ENCODE peak calls at places on chromosomes 5 and 9, in five cellular contexts. P, Y, G, I and W are unnamed samples.

GRCh38 chr5:151150484-151151262 is 6.9 kb downstream of the ANXA6 start:
- DNase-seq in G (no peak), I (peak; percentile 42), Y (no peak), P (no peak), W (no peak)

GRCh38 chr9:108168451-108168850 is 678.9 kb upstream of the KLF4 start:
- DNase-seq in P (no peak), Y (no peak), G (no peak), I (no peak), W (no peak)

GRCh38 chr5:177495243-177496060 is 2.0 kb downstream of the PDLIM7 start:
- DNase-seq in G (no peak), P (peak; percentile 85), Y (peak; percentile 62), I (peak; percentile 48), W (no peak)

GRCh38 chr9:75997196-75997595 is 106.7 kb downstream of the PCSK5 start:
- DNase-seq in G (no peak), Y (no peak), P (no peak), I (no peak), W (no peak)

GRCh38 chr5:55451976-55452375 is 82.8 kb downstream of the PLPP1 start:
- DNase-seq in P (no peak), G (no peak), Y (no peak), I (no peak), W (no peak)

GRCh38 chr9:90916147-90916734 is 114.6 kb downstream of the SYK start:
- DNase-seq in G (no peak), P (no peak), Y (no peak), I (no peak), W (no peak)

GRCh38 chr5:136901-137300 is 44.9 kb downstream of the PLEKHG4B start:
- DNase-seq in I (no peak), P (no peak), Y (no peak), G (no peak), W (no peak)

GRCh38 chr9:133928248-133928764 is 63.8 kb downstream of the VAV2 start:
- DNase-seq in Y (no peak), P (no peak), I (no peak), G (no peak), W (no peak)

GRCh38 chr9:36803951-36804350 is 230.1 kb downstream of the PAX5 start:
- DNase-seq in Y (no peak), G (no peak), I (no peak), P (no peak), W (no peak)

GRCh38 chr9:17799383-17799782 is 220.5 kb downstream of the SH3GL2 start:
- DNase-seq in I (no peak), G (no peak), P (no peak), Y (no peak), W (no peak)

GRCh38 chr5:177967221-177967887 is 28.7 kb downstream of the PROP1 start:
- DNase-seq in P (no peak), I (no peak), G (no peak), Y (no peak), W (no peak)

GRCh38 chr9:76562511-76562911 is 103.5 kb downstream of the GCNT1 start:
- DNase-seq in Y (no peak), I (no peak), G (no peak), P (no peak), W (no peak)

GRCh38 chr5:55146543-55147151 is 13.3 kb upstream of the GPX8 start:
- DNase-seq in Y (peak; percentile 71), P (peak; percentile 80), G (peak; percentile 82), I (peak; percentile 60), W (peak; percentile 94)

GRCh38 chr5:6348476-6349000 is 29.8 kb downstream of the MED10 start:
- DNase-seq in G (no peak), I (no peak), Y (no peak), P (no peak), W (no peak)

GRCh38 chr9:127097683-127098082 is 24.8 kb downstream of the ANGPTL2 start:
- DNase-seq in G (no peak), I (no peak), P (no peak), Y (no peak), W (no peak)

GRCh38 chr5:57338068-57338848 is 144.4 kb downstream of the ACTBL2 start:
- DNase-seq in I (peak; percentile 33), G (peak; percentile 44), P (no peak), Y (peak; percentile 71), W (peak; percentile 63)

GRCh38 chr9:115340314-115340713 is 222.4 kb upstream of the TNC start:
- DNase-seq in P (no peak), Y (no peak), I (no peak), G (no peak), W (no peak)

GRCh38 chr5:94613583-94613982 is 4.8 kb downstream of the KIAA0825 start:
- DNase-seq in P (no peak), Y (peak; percentile 45), G (peak; percentile 33), I (peak; percentile 12), W (no peak)

GRCh38 chr5:143886621-143887301 is 74.8 kb downstream of the HMHB1 start:
- DNase-seq in P (no peak), G (no peak), I (peak; percentile 12), Y (no peak), W (no peak)

GRCh38 chr9:113654605-113655193 is 191.2 kb downstream of the RGS3 start:
- DNase-seq in P (no peak), Y (no peak), I (no peak), G (no peak), W (no peak)

GRCh38 chr9:83424831-83425230 is 113.4 kb downstream of the FRMD3 start:
- DNase-seq in P (no peak), I (no peak), G (no peak), Y (no peak), W (no peak)

GRCh38 chr5:180873628-180874520 is 12.8 kb upstream of the ZFP62 start:
- DNase-seq in G (no peak), P (no peak), I (no peak), Y (no peak), W (no peak)

GRCh38 chr5:36795366-36795765 is 81.2 kb upstream of the NIPBL start:
- DNase-seq in Y (no peak), I (no peak), G (no peak), P (no peak), W (no peak)

GRCh38 chr9:133023117-133023890 is 7.5 kb upstream of the GTF3C5 start:
- DNase-seq in G (no peak), I (no peak), Y (no peak), P (no peak), W (peak; percentile 16)

GRCh38 chr5:132094393-132095076 is 20.9 kb downstream of the CSF2 start:
- DNase-seq in P (no peak), G (no peak), Y (peak; percentile 25), I (no peak), W (peak; percentile 12)

GRCh38 chr5:170120576-170120975 is 14.9 kb downstream of the FOXI1 start:
- DNase-seq in P (no peak), I (no peak), G (no peak), Y (no peak), W (no peak)

GRCh38 chr9:95615246-95615645 is 98.5 kb upstream of the PTCH1 start:
- DNase-seq in G (no peak), I (no peak), Y (no peak), P (no peak), W (no peak)

GRCh38 chr5:14268236-14268701 is 125.1 kb downstream of the TRIO start:
- DNase-seq in I (no peak), G (peak; percentile 90), Y (peak; percentile 76), P (no peak), W (no peak)

GRCh38 chr5:38595149-38595725 is 38.8 kb upstream of the LIFR start:
- DNase-seq in I (no peak), Y (no peak), P (no peak), G (no peak), W (peak; percentile 41)

GRCh38 chr5:158805195-158805594 is 294.5 kb downstream of the EBF1 start:
- DNase-seq in G (no peak), I (peak; percentile 22), Y (no peak), P (no peak), W (no peak)

GRCh38 chr5:65474129-65474711 is 7.5 kb downstream of the ADAMTS6 start:
- DNase-seq in I (no peak), Y (no peak), G (no peak), P (no peak), W (no peak)

GRCh38 chr5:76256116-76256889 is 146.8 kb upstream of the IQGAP2 start:
- DNase-seq in P (no peak), G (peak; percentile 52), Y (peak; percentile 63), I (peak; percentile 71), W (peak; percentile 84)

GRCh38 chr9:88782931-88783451 is 208.3 kb upstream of the S1PR3 start:
- DNase-seq in P (no peak), I (no peak), Y (no peak), G (no peak), W (no peak)

DNA sequence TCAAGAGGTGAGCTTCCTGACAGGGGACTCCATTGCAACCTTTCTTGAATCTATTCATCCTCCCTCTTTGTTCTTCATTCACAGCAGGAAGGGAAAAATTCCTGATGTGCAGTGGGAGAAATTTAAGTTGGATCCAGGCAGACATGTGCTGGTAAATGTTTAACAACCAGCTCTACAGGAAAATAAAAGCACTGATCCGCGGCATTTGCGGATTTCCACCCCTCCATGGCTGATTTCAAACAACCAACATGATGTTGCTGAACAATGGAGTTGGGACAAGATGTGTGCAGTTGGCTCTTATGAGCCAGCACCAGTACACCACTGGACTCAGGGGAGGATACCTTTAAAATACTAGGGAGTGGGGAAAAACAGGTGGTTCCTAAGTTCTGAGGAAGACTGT is 47.0 kb downstream of the SPRY4 start:
- DNase-seq in G (no peak), P (no peak), Y (no peak), I (no peak), W (no peak)
- TF ChIP-seq JUND in G (no peak), P (no peak), Y (no peak), I (no peak), W (no peak)

GRCh38 chr5:135718151-135718550 is 116.3 kb upstream of the SLC25A48 start:
- DNase-seq in P (no peak), I (no peak), Y (no peak), G (peak; percentile 8), W (no peak)
- TF ChIP-seq JUND in P (no peak), I (no peak), Y (no peak), G (no peak), W (no peak)

GRCh38 chr9:129275626-129276247 is 97.7 kb upstream of the IER5L start:
- DNase-seq in Y (no peak), I (no peak), G (no peak), P (no peak), W (no peak)

GRCh38 chr9:129280236-129281231 is 102.5 kb upstream of the IER5L start:
- DNase-seq in Y (no peak), G (no peak), P (no peak), I (peak; percentile 38), W (no peak)

GRCh38 chr9:129281506-129282145 is 103.6 kb upstream of the IER5L start:
- DNase-seq in P (no peak), Y (no peak), I (no peak), G (no peak), W (no peak)

GRCh38 chr9:129276486-129277260 is 98.6 kb upstream of the IER5L start:
- DNase-seq in I (no peak), P (no peak), Y (no peak), G (no peak), W (peak; percentile 93)

GRCh38 chr9:129278391-129279237 is 100.6 kb upstream of the IER5L start:
- DNase-seq in G (peak; percentile 75), Y (no peak), P (no peak), I (no peak), W (peak; percentile 91)
- TF ChIP-seq JUND in G (no peak), Y (no peak), P (no peak), I (no peak), W (no peak)

DNA sequence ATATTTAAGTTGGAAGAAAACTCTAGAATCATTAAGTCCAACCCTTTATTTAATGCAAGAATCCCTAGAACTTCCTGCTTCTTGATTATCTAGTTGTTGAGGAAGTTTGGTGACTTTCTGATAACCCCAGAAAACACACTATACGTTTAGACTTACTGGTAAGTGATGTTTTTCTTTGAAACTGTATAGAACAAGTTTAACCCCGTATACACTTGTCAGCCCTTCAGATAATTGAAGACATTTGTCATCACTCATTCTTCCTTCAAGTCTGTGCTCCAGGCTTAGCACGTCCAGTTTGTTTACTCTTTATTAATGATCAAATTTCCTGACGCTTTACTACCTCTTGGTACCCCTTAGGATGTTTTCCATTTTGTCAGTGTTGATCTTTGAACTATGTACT is 9.0 kb downstream of the NDUFS4 start:
- DNase-seq in G (no peak), I (no peak), Y (no peak), P (no peak), W (no peak)
- TF ChIP-seq JUND in G (no peak), I (no peak), Y (no peak), P (no peak), W (no peak)